ENCODE peak calls at places on chromosomes 1 and 21, in nine cellular contexts. Q is NCI-H510A treated with DMSO at 0.1 percent for 48 hours; X is activated T-cell treated with anti-CD3 and anti-CD28 coated beads for 1 hour; H is stromal cell of bone marrow; Y is RKO; R is nephron progenitor cell; N is stimulated activated effector memory CD8-positive, alpha-beta T cell treated with anti-CD3 and anti-CD28 coated beads, Interleukin-12 subunit alpha, Interleukin-12 subunit beta, amount 100 ng/mL, for 72 hours; Z is astrocyte of the spinal cord; S is prostate gland. C is an unnamed sample.

GRCh38 chr1:71242239-71242638 is 161.4 kb upstream of the ZRANB2 start:
- DNase-seq in Q (no peak), X (no peak), H (no peak), Y (no peak), R (no peak), N (no peak), Z (no peak), S (no peak), C (no peak)

GRCh38 chr1:186325239-186325638 is 49.8 kb downstream of the TPR start:
- DNase-seq in Q (no peak), X (no peak), H (no peak), Y (peak), R (no peak), N (no peak), Z (peak), S (no peak), C (no peak)

GRCh38 chr21:39956586-39956985 is 89.3 kb downstream of the PCP4 start:
- DNase-seq in Q (no peak), X (no peak), H (no peak), Y (no peak), R (no peak), N (no peak), Z (no peak), S (no peak), C (no peak)

GRCh38 chr1:26472330-26472900 is at the start of gene HMGN2:
- DNase-seq in Q (peak), X (peak), H (peak), Y (peak), R (peak), N (peak), Z (peak), S (peak), C (peak)

GRCh38 chr1:26913754-26914619 is at the start of gene NR0B2:
- DNase-seq in Q (peak), X (no peak), H (no peak), Y (no peak), R (no peak), N (no peak), Z (no peak), S (no peak), C (peak)

GRCh38 chr1:230153655-230154296 is 86.7 kb downstream of the GALNT2 start:
- DNase-seq in Q (no peak), X (no peak), H (peak), Y (no peak), R (no peak), N (no peak), Z (peak), S (no peak), C (no peak)

GRCh38 chr1:91278754-91279153 is 125.9 kb downstream of the HFM1 start:
- DNase-seq in Q (peak), X (no peak), H (peak), Y (peak), R (no peak), N (no peak), Z (peak), S (no peak), C (no peak)

GRCh38 chr1:155158991-155159390 is 14.1 kb downstream of the KRTCAP2 start:
- DNase-seq in Q (no peak), X (no peak), H (no peak), Y (no peak), R (no peak), N (no peak), Z (no peak), S (no peak), C (no peak)

GRCh38 chr1:78441921-78442320 is 48.9 kb upstream of the PTGFR start:
- DNase-seq in Q (no peak), X (no peak), H (no peak), Y (no peak), R (no peak), N (no peak), Z (no peak), S (no peak), C (no peak)

GRCh38 chr1:181099152-181100014 is 10.9 kb downstream of the IER5 start:
- DNase-seq in Q (peak), X (no peak), H (no peak), Y (no peak), R (no peak), N (peak), Z (peak), S (no peak), C (no peak)

GRCh38 chr1:70706381-70707173 is 295.5 kb downstream of the CTH start:
- DNase-seq in Q (no peak), X (no peak), H (no peak), Y (no peak), R (peak), N (no peak), Z (no peak), S (no peak), C (no peak)

GRCh38 chr1:26838474-26839338 is 12.2 kb downstream of the ZDHHC18 start:
- DNase-seq in Q (no peak), X (no peak), H (no peak), Y (no peak), R (no peak), N (peak), Z (no peak), S (no peak), C (no peak)

GRCh38 chr1:119582801-119583200 is 65.3 kb downstream of the ZNF697 start:
- DNase-seq in Q (peak), X (no peak), H (peak), Y (peak), R (peak), N (no peak), Z (peak), S (peak), C (peak)

GRCh38 chr1:246959944-246960693 is 28.4 kb upstream of the AHCTF1 start:
- DNase-seq in Q (no peak), X (no peak), H (no peak), Y (no peak), R (no peak), N (no peak), Z (no peak), S (no peak), C (no peak)

GRCh38 chr1:8202182-8202905 is 115.6 kb upstream of the SLC45A1 start:
- DNase-seq in Q (peak), X (no peak), H (peak), Y (peak), R (peak), N (no peak), Z (peak), S (peak), C (no peak)